ENCODE peak calls at places on chromosomes 1 and 21, in four cellular contexts. F is ovary, R is glutamatergic neuron, T is AG04449. A is an unnamed sample.

GRCh38 chr1:210505601-210506564 is 177.2 kb downstream of the HHAT start:
- DNase-seq in F (no peak), T (no peak), R (no peak), A (no peak)

GRCh38 chr21:35840197-35840799 is 220.0 kb downstream of the SETD4 start:
- DNase-seq in T (peak), R (peak), F (peak), A (peak)

GRCh38 chr1:10646347-10646861 is 150.0 kb downstream of the CASZ1 start:
- DNase-seq in T (no peak), R (no peak), F (no peak), A (peak)

GRCh38 chr1:15510611-15511405 is 13.2 kb downstream of the CASP9 start:
- DNase-seq in F (no peak), T (no peak), R (no peak), A (no peak)

GRCh38 chr1:152768847-152769533 is 6.0 kb upstream of the LCE1F start:
- DNase-seq in R (no peak), T (no peak), F (no peak), A (no peak)

GRCh38 chr1:62361426-62361825 is 42.2 kb upstream of the KANK4 start:
- DNase-seq in R (no peak), F (no peak), T (no peak), A (no peak)

GRCh38 chr1:246677842-246678241 is 46.4 kb upstream of the SCCPDH start:
- DNase-seq in R (no peak), T (no peak), F (no peak), A (no peak)

GRCh38 chr1:98030483-98030882 is 109.6 kb upstream of the DPYD start:
- DNase-seq in R (no peak), T (no peak), F (no peak), A (no peak)

GRCh38 chr1:102970496-102971078 is 137.7 kb downstream of the COL11A1 start:
- DNase-seq in R (peak), T (peak), F (no peak), A (peak)

GRCh38 chr1:229440821-229441537 is 7.1 kb upstream of the ACTA1 start:
- DNase-seq in F (no peak), R (no peak), T (peak), A (peak)

GRCh38 chr1:238677567-238677966 is 708.8 kb upstream of the CHRM3 start:
- DNase-seq in F (no peak), T (no peak), R (no peak), A (no peak)

GRCh38 chr1:3097861-3098260 is 28.9 kb downstream of the PRDM16 start:
- DNase-seq in R (no peak), F (no peak), T (no peak), A (no peak)

GRCh38 chr1:12173631-12174121 is 6.9 kb downstream of the TNFRSF1B start:
- DNase-seq in T (no peak), R (no peak), F (no peak), A (no peak)

GRCh38 chr1:87155648-87156047 is 173.0 kb upstream of the LMO4 start:
- DNase-seq in R (no peak), F (no peak), T (no peak), A (no peak)

GRCh38 chr1:150072959-150073358 is 5.4 kb downstream of the VPS45 start:
- DNase-seq in F (no peak), T (no peak), R (no peak), A (no peak)

GRCh38 chr1:34859442-34860200 is at the start of gene SMIM12:
- DNase-seq in R (peak), T (peak), F (peak), A (peak)

GRCh38 chr1:11286735-11287410 is 13.9 kb downstream of the UBIAD1 start:
- DNase-seq in R (peak), T (no peak), F (no peak), A (peak)

GRCh38 chr1:223765036-223765718 is 52.8 kb downstream of the CAPN2 start:
- DNase-seq in F (no peak), R (peak), T (peak), A (no peak)

GRCh38 chr1:215022723-215023122 is 59.8 kb upstream of the KCNK2 start:
- DNase-seq in R (no peak), F (no peak), T (peak), A (no peak)

GRCh38 chr21:37005548-37006242 is 807 bp upstream of the RIPPLY3 start:
- DNase-seq in T (no peak), R (peak), F (no peak), A (no peak)

GRCh38 chr1:237111807-237112206 is 69.8 kb downstream of the RYR2 start:
- DNase-seq in R (no peak), T (no peak), F (no peak), A (no peak)

GRCh38 chr1:116259665-116260064 is 113.4 kb upstream of the ATP1A1 start:
- DNase-seq in F (no peak), T (no peak), R (no peak), A (no peak)

GRCh38 chr1:190168116-190168515 is 309.5 kb downstream of the BRINP3 start:
- DNase-seq in F (no peak), T (no peak), R (no peak), A (peak)

GRCh38 chr1:2962061-2962460 is 59.2 kb upstream of the ACTRT2 start:
- DNase-seq in R (no peak), F (no peak), T (no peak), A (no peak)

GRCh38 chr1:225752245-225752644 is 25.4 kb upstream of the SRP9 start:
- DNase-seq in R (no peak), F (no peak), T (no peak), A (no peak)

GRCh38 chr1:212959266-212960220 is 9.2 kb downstream of the VASH2 start:
- DNase-seq in F (no peak), R (no peak), T (no peak), A (no peak)

GRCh38 chr1:226865590-226865989 is 4.8 kb upstream of the PSEN2 start:
- DNase-seq in R (no peak), F (no peak), T (no peak), A (no peak)

GRCh38 chr21:29073222-29074006 is at the start of gene CCT8:
- DNase-seq in R (peak), F (peak), T (peak), A (peak)

GRCh38 chr1:202144510-202145324 is at the start of gene ARL8A:
- DNase-seq in F (peak), T (no peak), R (peak), A (no peak)

GRCh38 chr1:117857434-117857833 is 72.0 kb downstream of the GDAP2 start:
- DNase-seq in T (no peak), F (no peak), R (no peak), A (no peak)

GRCh38 chr1:241048558-241048957 is 308.4 kb downstream of the RGS7 start:
- DNase-seq in F (no peak), T (no peak), R (no peak), A (no peak)

GRCh38 chr1:219507432-219507831 is 105.5 kb downstream of the ZC3H11B start:
- DNase-seq in F (no peak), T (no peak), R (no peak), A (no peak)

GRCh38 chr21:42556960-42557359 is 43.3 kb downstream of the SLC37A1 start:
- DNase-seq in T (no peak), R (peak), F (no peak), A (no peak)

GRCh38 chr1:94936861-94937620 is 10.1 kb upstream of the CNN3 start:
- DNase-seq in F (no peak), R (no peak), T (no peak), A (no peak)

GRCh38 chr1:166170726-166171125 is 3.9 kb upstream of the FAM78B start:
- DNase-seq in T (no peak), R (no peak), F (no peak), A (no peak)

GRCh38 chr1:236185687-236186086 is 43.3 kb downstream of the GPR137B start:
- DNase-seq in T (no peak), R (no peak), F (no peak), A (no peak)

GRCh38 chr1:208132287-208132882 is 111.8 kb downstream of the PLXNA2 start:
- DNase-seq in F (peak), T (no peak), R (peak), A (no peak)

GRCh38 chr1:201092738-201093137 is 19.5 kb downstream of the CACNA1S start:
- DNase-seq in T (no peak), F (no peak), R (no peak), A (no peak)
- TF ChIP-seq CTCF in T (no peak), F (no peak), R (no peak), A (no peak)

GRCh38 chr1:119083479-119083878 is 57.0 kb downstream of the WARS2 start:
- DNase-seq in F (no peak), R (no peak), T (no peak), A (no peak)

GRCh38 chr1:119081705-119082104 is 58.7 kb downstream of the WARS2 start:
- DNase-seq in R (no peak), F (no peak), T (no peak), A (no peak)

GRCh38 chr1:119081267-119081666 is 59.2 kb downstream of the WARS2 start:
- DNase-seq in T (no peak), F (no peak), R (no peak), A (no peak)

GRCh38 chr1:119079881-119080280 is 60.6 kb downstream of the WARS2 start:
- DNase-seq in F (no peak), T (no peak), R (no peak), A (no peak)

GRCh38 chr1:119080586-119080985 is 59.9 kb downstream of the WARS2 start:
- DNase-seq in T (peak), F (peak), R (no peak), A (peak)
- TF ChIP-seq CTCF in T (no peak), F (no peak), R (no peak), A (no peak)

GRCh38 chr1:1507305-1507704 is 4.7 kb upstream of the ATAD3A start:
- DNase-seq in T (no peak), R (no peak), F (no peak), A (no peak)

GRCh38 chr1:1511533-1512285 is at the start of gene ATAD3A:
- DNase-seq in F (peak), R (peak), T (peak), A (peak)

GRCh38 chr1:1510912-1511532 is 940 bp upstream of the ATAD3A start:
- DNase-seq in T (no peak), R (no peak), F (no peak), A (no peak)
- TF ChIP-seq CTCF in T (no peak), R (peak), F (no peak), A (no peak)

DNA sequence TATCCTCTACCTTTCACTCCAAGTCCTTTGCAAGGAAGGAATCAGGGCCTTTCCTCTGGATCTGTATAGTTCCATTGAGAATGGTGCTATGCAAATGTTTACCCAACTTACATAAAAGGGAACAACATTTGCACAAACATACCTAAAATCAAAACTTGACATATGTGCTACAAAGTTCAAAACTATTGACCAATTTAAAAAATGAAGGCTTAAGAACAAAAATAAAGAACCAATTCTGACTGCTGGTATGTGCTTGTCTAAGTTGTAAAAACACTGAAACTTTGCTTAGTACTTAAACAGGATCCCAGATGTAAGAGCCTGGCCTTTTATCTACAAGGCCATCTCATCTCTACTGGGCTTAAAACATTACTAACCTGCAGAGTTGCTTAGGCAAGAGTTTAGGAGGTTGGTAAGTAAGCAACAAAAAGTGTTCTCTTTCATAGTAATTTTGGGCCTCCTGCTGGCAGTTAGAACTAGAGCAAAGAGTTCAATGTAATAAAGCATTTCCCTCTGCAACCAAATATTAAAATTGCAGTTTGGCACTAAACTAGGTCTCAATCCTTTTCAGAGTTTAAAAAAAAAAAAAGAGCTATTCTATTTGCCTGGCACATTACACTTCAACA is 2.0 kb downstream of the SCMH1 start:
- DNase-seq in T (peak), F (no peak), R (no peak), A (no peak)
- TF ChIP-seq CTCF in T (peak), F (no peak), R (no peak), A (peak)

GRCh38 chr1:174077755-174078490 is 55.8 kb upstream of the RC3H1 start:
- DNase-seq in F (no peak), T (no peak), R (no peak), A (no peak)

GRCh38 chr1:174072546-174072945 is 50.4 kb upstream of the RC3H1 start:
- DNase-seq in F (no peak), T (no peak), R (no peak), A (no peak)

GRCh38 chr1:174075245-174075692 is 53.1 kb upstream of the RC3H1 start:
- DNase-seq in F (no peak), T (no peak), R (no peak), A (no peak)

GRCh38 chr1:174070614-174071013 is 48.5 kb upstream of the RC3H1 start:
- DNase-seq in R (no peak), F (no peak), T (no peak), A (no peak)

DNA sequence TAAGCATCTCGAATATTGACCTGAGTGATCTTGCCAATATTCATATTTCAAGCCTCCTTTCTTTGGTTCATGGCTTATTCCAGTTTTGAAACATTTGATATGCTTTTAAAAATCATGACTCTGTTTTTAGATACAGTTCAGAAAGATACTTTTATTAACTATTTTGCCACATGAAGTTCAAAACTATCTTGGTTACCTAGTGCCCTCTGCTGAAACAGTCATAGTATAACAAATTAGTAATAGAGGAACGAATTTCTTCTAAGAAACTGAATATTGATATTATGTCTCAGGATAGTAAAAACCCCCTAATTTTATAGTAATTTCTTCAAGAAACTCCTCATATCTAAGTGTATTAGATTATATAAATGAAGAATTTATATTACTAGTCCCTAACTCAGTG is 52.6 kb upstream of the RC3H1 start:
- DNase-seq in R (no peak), F (no peak), T (peak), A (no peak)
- TF ChIP-seq CTCF in R (no peak), F (no peak), T (peak), A (peak)

GRCh38 chr1:8468751-8469150 is 150.8 kb downstream of the SLC45A1 start:
- DNase-seq in T (no peak), F (no peak), R (no peak), A (no peak)
- TF ChIP-seq CTCF in T (no peak), F (no peak), R (no peak), A (no peak)

DNA sequence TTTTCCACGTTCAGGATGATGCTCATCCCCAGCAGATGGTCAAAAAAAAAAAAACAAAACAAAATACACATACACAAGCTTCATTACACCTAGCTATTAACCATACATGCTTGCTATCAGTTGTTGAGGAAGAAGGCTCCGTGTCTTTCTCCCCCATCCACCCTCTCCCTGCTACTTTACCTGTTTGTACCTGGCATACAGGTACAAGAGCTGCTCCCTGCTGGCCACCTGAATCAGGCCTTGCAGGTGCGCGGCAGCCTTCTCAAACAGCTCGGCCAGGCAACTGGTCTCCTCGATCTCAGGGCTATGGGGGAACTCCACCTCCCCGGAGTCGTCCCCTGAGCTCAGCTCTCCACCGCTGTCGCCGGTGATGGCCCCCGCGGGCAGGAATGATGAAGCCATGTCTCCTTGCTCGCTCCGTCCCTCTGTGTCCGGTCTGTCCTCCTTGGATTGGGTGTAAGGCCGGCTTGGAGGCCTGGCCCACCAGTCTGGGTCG is 464 bp downstream of the ACBD6 start:
- DNase-seq in F (no peak), T (no peak), R (no peak), A (no peak)
- TF ChIP-seq CTCF in F (no peak), T (no peak), R (no peak), A (no peak)